ENCODE peak calls at places on chromosomes 13 and 19, in five cellular contexts. S is hippocampal formation, G is cardiac muscle cell, D is mesothelial cell of epicardium, T is EL. W is an unnamed sample.

GRCh38 chr13:40391788-40392187 is 274.7 kb downstream of the FOXO1 start:
- DNase-seq in S (no peak), G (no peak), D (no peak), T (no peak), W (no peak)

GRCh38 chr13:113883314-113883811 is 19.5 kb upstream of the GAS6 start:
- DNase-seq in S (no peak), G (no peak), D (no peak), T (no peak), W (no peak)

GRCh38 chr13:95239293-95239692 is 62.0 kb downstream of the ABCC4 start:
- DNase-seq in S (no peak), G (no peak), D (no peak), T (no peak), W (no peak)

GRCh38 chr13:109145631-109146030 is 516.2 kb downstream of the MYO16 start:
- DNase-seq in S (peak), G (peak), D (no peak), T (peak), W (peak)

GRCh38 chr13:99028890-99029289 is 51.0 kb upstream of the DOCK9 start:
- DNase-seq in S (no peak), G (no peak), D (no peak), T (peak), W (no peak)

GRCh38 chr19:1264801-1265610 is 4.1 kb upstream of the CIRBP start:
- DNase-seq in S (no peak), G (peak), D (no peak), T (peak), W (peak)

GRCh38 chr19:16886305-16886880 is 2.4 kb upstream of the F2RL3 start:
- DNase-seq in S (no peak), G (no peak), D (no peak), T (peak), W (peak)

GRCh38 chr13:53743906-53744305 is 715.3 kb downstream of the OLFM4 start:
- DNase-seq in S (no peak), G (no peak), D (no peak), T (no peak), W (no peak)

GRCh38 chr19:34994643-34995471 is 5.3 kb upstream of the GRAMD1A start:
- DNase-seq in S (no peak), G (no peak), D (no peak), T (no peak), W (peak)

W was measured in hepatocyte.